ENCODE peak calls at places on chromosome 15, in four cellular contexts. K, Q, P and U are unnamed samples.

GRCh38 chr15:73631915-73632669 is 1.1 kb downstream of the NPTN start:
- DNase-seq in Q (no peak), K (peak; percentile 26), P (peak; percentile 59), U (peak; percentile 26)

GRCh38 chr15:43922021-43922420 is 95.2 kb downstream of the WDR76 start:
- DNase-seq in P (peak; percentile 73), K (no peak), Q (no peak), U (no peak)

GRCh38 chr15:41919954-41920538 is 26.2 kb upstream of the SPTBN5 start:
- DNase-seq in K (no peak), Q (no peak), P (peak; percentile 97), U (peak; percentile 21)

GRCh38 chr15:76983588-76984379 is 11.1 kb upstream of the PSTPIP1 start:
- DNase-seq in K (no peak), P (no peak), Q (no peak), U (no peak)

GRCh38 chr15:31147943-31148621 is 46.6 kb upstream of the TRPM1 start:
- DNase-seq in Q (no peak), K (no peak), P (no peak), U (no peak)

GRCh38 chr15:51281368-51281967 is 56.9 kb downstream of the CYP19A1 start:
- DNase-seq in P (peak; percentile 53), Q (no peak), K (peak; percentile 67), U (peak; percentile 65)

GRCh38 chr15:52113246-52113645 is 671 bp upstream of the BCL2L10 start:
- DNase-seq in K (no peak), Q (no peak), P (no peak), U (no peak)

GRCh38 chr15:31393441-31394091 is 66.9 kb downstream of the KLF13 start:
- DNase-seq in Q (no peak), P (no peak), K (no peak), U (no peak)

GRCh38 chr15:89138999-89139612 is 50.9 kb downstream of the ABHD2 start:
- DNase-seq in K (no peak), Q (no peak), P (peak; percentile 47), U (no peak)
- TF ChIP-seq ELK1 in K (no peak), Q (no peak), P (no peak), U (no peak)

GRCh38 chr15:69398541-69398940 is 15.6 kb upstream of the KIF23 start:
- DNase-seq in Q (no peak), P (peak; percentile 67), K (no peak), U (no peak)
- TF ChIP-seq ELK1 in Q (no peak), P (no peak), K (no peak), U (no peak)

DNA sequence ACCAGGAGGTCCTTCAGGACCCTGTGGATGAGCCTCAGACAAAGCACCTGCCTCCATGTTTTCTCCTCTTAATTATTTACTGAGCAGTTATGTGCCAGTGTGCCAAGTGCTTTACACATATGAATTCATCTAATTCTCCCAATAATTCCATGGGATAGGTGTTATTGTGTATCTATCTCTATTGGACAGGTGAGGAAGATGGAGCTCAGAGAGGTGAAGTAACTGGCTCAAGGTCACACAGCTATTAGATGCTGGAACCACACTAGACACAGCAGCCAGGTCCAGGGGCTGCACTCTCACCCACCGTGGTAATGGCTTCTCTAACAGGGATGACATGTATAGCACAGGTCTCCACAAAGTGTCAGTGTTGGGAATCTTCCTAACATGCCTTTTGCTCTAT is 70.2 kb downstream of the TLE3 start:
- DNase-seq in K (no peak), P (no peak), Q (no peak), U (no peak)
- TF ChIP-seq ELK1 in K (no peak), P (no peak), Q (no peak), U (no peak)

DNA sequence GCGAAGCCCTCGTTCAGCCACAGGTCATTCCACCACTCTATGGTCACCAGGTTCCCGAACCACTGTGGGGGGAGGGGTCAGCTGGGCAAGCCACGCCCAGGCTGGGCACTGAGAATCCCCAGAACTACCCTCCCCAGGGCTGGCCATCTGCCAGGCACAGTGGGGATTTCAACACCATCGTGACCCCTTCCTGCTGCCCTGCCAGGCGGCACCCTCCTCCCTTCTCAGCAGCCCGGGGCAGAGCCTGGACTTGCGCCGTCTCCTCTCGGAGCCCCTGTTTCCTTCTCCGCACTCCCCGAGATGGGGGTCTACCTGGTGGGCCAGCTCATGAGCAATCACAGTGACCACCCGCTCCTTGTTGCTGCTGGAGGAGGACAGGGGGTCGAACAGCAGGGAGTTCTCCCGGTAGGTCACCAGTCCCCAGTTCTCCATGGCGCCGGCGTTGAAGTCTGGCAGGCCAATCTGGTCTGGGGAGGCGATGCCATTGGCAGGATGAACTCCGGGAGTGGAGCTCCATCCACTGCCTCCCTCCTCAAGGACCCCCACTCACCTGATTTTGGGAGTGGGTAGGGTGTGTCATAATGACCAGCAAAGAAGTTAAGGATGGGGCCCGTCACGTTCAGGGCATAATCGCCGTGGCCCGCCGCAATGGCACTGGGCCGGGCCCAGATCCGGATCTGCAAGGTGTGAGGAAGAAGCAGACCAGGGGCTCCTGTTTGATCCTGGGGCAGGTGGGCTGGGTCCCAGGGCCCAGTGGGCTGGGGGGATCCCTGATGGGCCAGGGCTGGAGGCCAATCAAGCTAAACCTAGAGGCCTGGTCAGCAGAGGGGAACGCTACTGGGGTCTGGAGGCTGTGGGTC is 10.5 kb downstream of the ANPEP start:
- DNase-seq in K (no peak), Q (no peak), P (no peak), U (no peak)
- TF ChIP-seq ELK1 in K (no peak), Q (no peak), P (no peak), U (no peak)

GRCh38 chr15:90334304-90334731 is 17.8 kb upstream of the ZNF774 start:
- DNase-seq in K (no peak), Q (no peak), P (no peak), U (no peak)
- TF ChIP-seq ELK1 in K (no peak), Q (no peak), P (no peak), U (no peak)

GRCh38 chr15:37083610-37084009 is 16.7 kb downstream of the MEIS2 start:
- DNase-seq in Q (no peak), K (no peak), P (no peak), U (no peak)
- TF ChIP-seq ELK1 in Q (no peak), K (no peak), P (no peak), U (no peak)

DNA sequence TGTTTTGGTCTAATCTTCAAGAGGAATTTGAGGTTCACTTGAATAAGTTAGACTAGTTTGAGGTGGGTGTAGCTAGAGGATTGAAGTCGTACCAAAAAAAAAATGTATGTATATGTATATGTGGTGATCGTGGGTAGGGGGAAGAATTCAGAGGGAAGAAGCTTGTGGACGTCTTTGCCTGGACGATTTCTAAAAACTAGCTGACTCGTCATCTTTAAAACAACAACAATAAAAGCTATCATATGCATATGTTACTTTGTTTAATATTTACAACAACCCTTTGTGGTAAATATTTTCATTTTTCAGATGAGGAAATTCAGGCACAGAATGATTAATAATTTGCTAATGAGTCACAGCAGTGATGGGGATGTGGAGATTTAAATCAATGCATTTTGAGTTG is 18.1 kb downstream of the RNF111 start:
- DNase-seq in Q (no peak), P (no peak), K (no peak), U (no peak)
- TF ChIP-seq ELK1 in Q (no peak), P (no peak), K (no peak), U (no peak)